ENCODE peak calls at places on chromosomes 3 and 15, in ten cellular contexts. One of them, this sample, is unnamed.

GRCh38 chr15:40098489-40099261 is 10.0 kb downstream of the BMF start:
- DNase-seq in astrocyte of the spinal cord: peak
- DNase-seq in epithelial cell of esophagus: peak
- DNase-seq in neural progenitor cell: no peak
- DNase-seq in pancreas: peak
- DNase-seq in GM23338: peak
- DNase-seq in K562: peak
- DNase-seq in left lung: no peak
- DNase-seq in mammary epithelial cell: peak
- DNase-seq in heart right ventricle: peak
- DNase-seq in this sample: peak

GRCh38 chr15:47726399-47726823 is 9.1 kb downstream of the SEMA6D start:
- DNase-seq in epithelial cell of esophagus: peak
- DNase-seq in pancreas: no peak
- DNase-seq in neural progenitor cell: no peak
- DNase-seq in mammary epithelial cell: peak
- DNase-seq in GM23338: no peak
- DNase-seq in heart right ventricle: no peak
- DNase-seq in left lung: no peak
- DNase-seq in K562: no peak
- DNase-seq in astrocyte of the spinal cord: no peak
- DNase-seq in this sample: no peak

GRCh38 chr3:30970183-30970582 is 75.7 kb upstream of the GADL1 start:
- DNase-seq in GM23338: peak
- DNase-seq in epithelial cell of esophagus: peak
- DNase-seq in mammary epithelial cell: peak
- DNase-seq in heart right ventricle: no peak
- DNase-seq in astrocyte of the spinal cord: no peak
- DNase-seq in pancreas: no peak
- DNase-seq in left lung: no peak
- DNase-seq in K562: no peak
- DNase-seq in neural progenitor cell: no peak
- DNase-seq in this sample: no peak

GRCh38 chr3:156478931-156479330 is 76.0 kb downstream of the SSR3 start:
- DNase-seq in neural progenitor cell: no peak
- DNase-seq in left lung: no peak
- DNase-seq in GM23338: no peak
- DNase-seq in pancreas: no peak
- DNase-seq in K562: no peak
- DNase-seq in astrocyte of the spinal cord: no peak
- DNase-seq in mammary epithelial cell: no peak
- DNase-seq in epithelial cell of esophagus: no peak
- DNase-seq in heart right ventricle: no peak
- DNase-seq in this sample: no peak

GRCh38 chr3:102124301-102125158 is 275.2 kb downstream of the NFKBIZ start:
- DNase-seq in neural progenitor cell: no peak
- DNase-seq in mammary epithelial cell: peak
- DNase-seq in astrocyte of the spinal cord: peak
- DNase-seq in K562: no peak
- DNase-seq in heart right ventricle: no peak
- DNase-seq in epithelial cell of esophagus: peak
- DNase-seq in left lung: no peak
- DNase-seq in GM23338: no peak
- DNase-seq in pancreas: no peak
- DNase-seq in this sample: no peak

GRCh38 chr3:86787091-86787490 is 203.9 kb downstream of the VGLL3 start:
- DNase-seq in pancreas: no peak
- DNase-seq in GM23338: peak
- DNase-seq in left lung: no peak
- DNase-seq in mammary epithelial cell: peak
- DNase-seq in neural progenitor cell: no peak
- DNase-seq in epithelial cell of esophagus: peak
- DNase-seq in K562: no peak
- DNase-seq in heart right ventricle: no peak
- DNase-seq in astrocyte of the spinal cord: peak
- DNase-seq in this sample: peak

GRCh38 chr15:48754011-48754410 is 56.9 kb downstream of the CEP152 start:
- DNase-seq in left lung: no peak
- DNase-seq in GM23338: no peak
- DNase-seq in astrocyte of the spinal cord: no peak
- DNase-seq in epithelial cell of esophagus: no peak
- DNase-seq in neural progenitor cell: no peak
- DNase-seq in heart right ventricle: no peak
- DNase-seq in mammary epithelial cell: no peak
- DNase-seq in pancreas: no peak
- DNase-seq in K562: no peak
- DNase-seq in this sample: no peak

GRCh38 chr15:69412701-69413100 is 1.4 kb upstream of the KIF23 start:
- DNase-seq in K562: no peak
- DNase-seq in mammary epithelial cell: no peak
- DNase-seq in astrocyte of the spinal cord: no peak
- DNase-seq in epithelial cell of esophagus: peak
- DNase-seq in pancreas: no peak
- DNase-seq in neural progenitor cell: no peak
- DNase-seq in heart right ventricle: no peak
- DNase-seq in GM23338: no peak
- DNase-seq in left lung: no peak
- DNase-seq in this sample: no peak

GRCh38 chr15:89395461-89395875 is 60.8 kb upstream of the POLG start:
- DNase-seq in neural progenitor cell: no peak
- DNase-seq in GM23338: no peak
- DNase-seq in pancreas: no peak
- DNase-seq in epithelial cell of esophagus: peak
- DNase-seq in astrocyte of the spinal cord: no peak
- DNase-seq in heart right ventricle: no peak
- DNase-seq in left lung: no peak
- DNase-seq in mammary epithelial cell: no peak
- DNase-seq in K562: no peak
- DNase-seq in this sample: no peak

GRCh38 chr3:42855547-42856380 is 19.9 kb downstream of the CYP8B1 start:
- DNase-seq in heart right ventricle: no peak
- DNase-seq in K562: peak
- DNase-seq in mammary epithelial cell: no peak
- DNase-seq in epithelial cell of esophagus: no peak
- DNase-seq in left lung: no peak
- DNase-seq in neural progenitor cell: no peak
- DNase-seq in GM23338: no peak
- DNase-seq in pancreas: no peak
- DNase-seq in astrocyte of the spinal cord: no peak
- DNase-seq in this sample: no peak

GRCh38 chr3:161660706-161661105 is 164.1 kb downstream of the OTOL1 start:
- DNase-seq in mammary epithelial cell: no peak
- DNase-seq in left lung: no peak
- DNase-seq in neural progenitor cell: no peak
- DNase-seq in pancreas: no peak
- DNase-seq in K562: no peak
- DNase-seq in astrocyte of the spinal cord: no peak
- DNase-seq in heart right ventricle: no peak
- DNase-seq in epithelial cell of esophagus: no peak
- DNase-seq in GM23338: no peak
- DNase-seq in this sample: no peak

GRCh38 chr3:120092444-120092843 is 1.8 kb downstream of the GSK3B start:
- DNase-seq in GM23338: no peak
- DNase-seq in K562: no peak
- DNase-seq in mammary epithelial cell: no peak
- DNase-seq in neural progenitor cell: no peak
- DNase-seq in pancreas: no peak
- DNase-seq in left lung: no peak
- DNase-seq in epithelial cell of esophagus: no peak
- DNase-seq in astrocyte of the spinal cord: no peak
- DNase-seq in heart right ventricle: no peak
- DNase-seq in this sample: no peak

GRCh38 chr15:33152502-33153109 is 41.9 kb downstream of the FMN1 start:
- DNase-seq in epithelial cell of esophagus: peak
- DNase-seq in K562: no peak
- DNase-seq in mammary epithelial cell: peak
- DNase-seq in astrocyte of the spinal cord: peak
- DNase-seq in left lung: no peak
- DNase-seq in neural progenitor cell: no peak
- DNase-seq in heart right ventricle: no peak
- DNase-seq in GM23338: no peak
- DNase-seq in pancreas: no peak
- DNase-seq in this sample: peak

DNA sequence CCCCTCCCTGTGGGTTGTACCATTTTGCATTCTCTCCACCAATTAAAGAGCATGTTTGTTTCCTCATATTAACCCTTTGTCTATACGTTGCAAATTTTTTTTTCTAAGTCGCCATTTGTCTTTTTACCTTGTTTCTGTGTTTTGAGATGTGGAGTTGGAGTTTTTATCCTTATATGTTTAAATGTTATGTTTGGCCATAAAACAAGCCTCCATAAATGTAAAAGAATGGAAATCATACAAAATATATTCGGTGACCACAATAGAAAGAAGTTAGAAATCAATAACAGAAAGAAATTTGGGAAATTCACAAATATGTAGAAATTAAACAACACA is 29.2 kb downstream of the LRRK1 start:
- DNase-seq in mammary epithelial cell: no peak
- DNase-seq in heart right ventricle: no peak
- DNase-seq in left lung: no peak
- DNase-seq in astrocyte of the spinal cord: no peak
- DNase-seq in pancreas: no peak
- DNase-seq in GM23338: no peak
- DNase-seq in epithelial cell of esophagus: no peak
- DNase-seq in neural progenitor cell: no peak
- DNase-seq in K562: no peak
- DNase-seq in this sample: no peak
- H3K4me3 ChIP-seq in mammary epithelial cell: no peak
- H3K4me3 ChIP-seq in heart right ventricle: no peak
- H3K4me3 ChIP-seq in left lung: no peak
- H3K4me3 ChIP-seq in astrocyte of the spinal cord: no peak
- H3K4me3 ChIP-seq in pancreas: no peak
- H3K4me3 ChIP-seq in GM23338: no peak
- H3K4me3 ChIP-seq in epithelial cell of esophagus: no peak
- H3K4me3 ChIP-seq in neural progenitor cell: no peak
- H3K4me3 ChIP-seq in K562: no peak
- H3K4me3 ChIP-seq in this sample: no peak

GRCh38 chr15:82047493-82048446 is 2.0 kb upstream of the MEX3B start:
- DNase-seq in heart right ventricle: no peak
- DNase-seq in pancreas: no peak
- DNase-seq in astrocyte of the spinal cord: peak
- DNase-seq in left lung: no peak
- DNase-seq in epithelial cell of esophagus: peak
- DNase-seq in mammary epithelial cell: peak
- DNase-seq in GM23338: peak
- DNase-seq in neural progenitor cell: peak
- DNase-seq in K562: no peak
- DNase-seq in this sample: peak
- TF ChIP-seq CTCF in heart right ventricle: no peak
- TF ChIP-seq CTCF in pancreas: no peak
- TF ChIP-seq CTCF in astrocyte of the spinal cord: no peak
- TF ChIP-seq CTCF in left lung: no peak
- TF ChIP-seq CTCF in epithelial cell of esophagus: no peak
- TF ChIP-seq CTCF in mammary epithelial cell: no peak
- TF ChIP-seq CTCF in GM23338: no peak
- TF ChIP-seq CTCF in neural progenitor cell: peak
- TF ChIP-seq CTCF in K562: no peak
- TF ChIP-seq CTCF in this sample: no peak

GRCh38 chr3:115624029-115624645 is 827 bp downstream of the GAP43 start:
- DNase-seq in neural progenitor cell: peak
- DNase-seq in K562: no peak
- DNase-seq in GM23338: peak
- DNase-seq in heart right ventricle: no peak
- DNase-seq in astrocyte of the spinal cord: no peak
- DNase-seq in pancreas: no peak
- DNase-seq in epithelial cell of esophagus: no peak
- DNase-seq in mammary epithelial cell: no peak
- DNase-seq in left lung: no peak
- DNase-seq in this sample: no peak
- H3K4me3 ChIP-seq in neural progenitor cell: peak
- H3K4me3 ChIP-seq in K562: no peak
- H3K4me3 ChIP-seq in GM23338: peak
- H3K4me3 ChIP-seq in heart right ventricle: peak
- H3K4me3 ChIP-seq in astrocyte of the spinal cord: peak
- H3K4me3 ChIP-seq in pancreas: no peak
- H3K4me3 ChIP-seq in epithelial cell of esophagus: no peak
- H3K4me3 ChIP-seq in mammary epithelial cell: no peak
- H3K4me3 ChIP-seq in left lung: no peak
- H3K4me3 ChIP-seq in this sample: peak

GRCh38 chr3:141085331-141086047 is 34.3 kb downstream of the SPSB4 start:
- DNase-seq in left lung: no peak
- DNase-seq in heart right ventricle: no peak
- DNase-seq in pancreas: no peak
- DNase-seq in GM23338: no peak
- DNase-seq in astrocyte of the spinal cord: no peak
- DNase-seq in epithelial cell of esophagus: no peak
- DNase-seq in K562: no peak
- DNase-seq in neural progenitor cell: no peak
- DNase-seq in mammary epithelial cell: no peak
- DNase-seq in this sample: no peak

GRCh38 chr3:141083831-141084624 is 32.9 kb downstream of the SPSB4 start:
- DNase-seq in astrocyte of the spinal cord: no peak
- DNase-seq in epithelial cell of esophagus: no peak
- DNase-seq in K562: no peak
- DNase-seq in neural progenitor cell: peak
- DNase-seq in heart right ventricle: peak
- DNase-seq in mammary epithelial cell: no peak
- DNase-seq in GM23338: no peak
- DNase-seq in pancreas: no peak
- DNase-seq in left lung: no peak
- DNase-seq in this sample: no peak

GRCh38 chr3:141086188-141086587 is 35.0 kb downstream of the SPSB4 start:
- DNase-seq in pancreas: no peak
- DNase-seq in epithelial cell of esophagus: no peak
- DNase-seq in GM23338: no peak
- DNase-seq in mammary epithelial cell: no peak
- DNase-seq in left lung: no peak
- DNase-seq in astrocyte of the spinal cord: no peak
- DNase-seq in neural progenitor cell: no peak
- DNase-seq in K562: no peak
- DNase-seq in heart right ventricle: no peak
- DNase-seq in this sample: no peak

GRCh38 chr3:141089339-141090152 is 38.4 kb downstream of the SPSB4 start:
- DNase-seq in mammary epithelial cell: no peak
- DNase-seq in left lung: no peak
- DNase-seq in pancreas: no peak
- DNase-seq in heart right ventricle: no peak
- DNase-seq in GM23338: peak
- DNase-seq in neural progenitor cell: no peak
- DNase-seq in astrocyte of the spinal cord: no peak
- DNase-seq in K562: no peak
- DNase-seq in epithelial cell of esophagus: no peak
- DNase-seq in this sample: no peak

DNA sequence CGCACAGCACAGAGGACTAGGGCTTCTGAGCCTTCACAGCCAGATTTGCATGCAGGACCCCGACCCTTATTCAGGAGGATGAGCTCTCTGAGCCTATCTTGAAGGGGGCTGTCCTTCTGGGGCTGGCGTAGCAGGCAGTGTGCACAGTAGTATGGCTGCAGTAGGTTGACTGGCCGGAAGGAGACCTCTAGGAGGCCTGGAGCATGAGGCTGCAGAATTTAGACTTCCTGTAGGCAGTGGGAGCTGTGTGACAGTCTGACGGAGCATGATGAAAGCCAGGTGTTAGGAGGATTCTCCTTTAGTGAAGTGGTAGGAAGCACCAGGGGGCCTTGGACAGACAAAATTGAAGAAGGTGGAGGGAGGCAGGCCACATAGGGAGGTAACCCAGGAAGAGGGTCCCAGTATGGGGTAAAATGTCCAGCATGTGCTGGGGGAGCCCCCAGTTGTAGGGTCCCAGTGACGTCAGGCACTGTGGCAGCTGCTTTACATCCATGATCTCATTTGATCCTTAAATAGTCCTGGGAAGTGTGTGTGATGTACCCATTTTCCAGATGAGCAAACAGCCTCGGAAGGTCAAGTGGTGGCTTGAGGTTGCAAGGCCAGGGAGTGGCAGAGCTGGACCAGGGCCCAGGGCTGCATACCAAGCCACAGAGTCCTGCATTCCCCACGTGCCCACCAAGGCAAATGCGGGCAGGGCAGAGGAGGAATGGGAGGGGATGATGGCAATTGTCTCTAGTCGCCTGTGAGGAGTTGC is 36.1 kb downstream of the SPSB4 start:
- DNase-seq in astrocyte of the spinal cord: no peak
- DNase-seq in left lung: no peak
- DNase-seq in pancreas: no peak
- DNase-seq in neural progenitor cell: no peak
- DNase-seq in K562: peak
- DNase-seq in heart right ventricle: no peak
- DNase-seq in GM23338: no peak
- DNase-seq in mammary epithelial cell: no peak
- DNase-seq in epithelial cell of esophagus: no peak
- DNase-seq in this sample: no peak
- TF ChIP-seq CTCF in astrocyte of the spinal cord: no peak
- TF ChIP-seq CTCF in left lung: no peak
- TF ChIP-seq CTCF in pancreas: no peak
- TF ChIP-seq CTCF in neural progenitor cell: no peak
- TF ChIP-seq CTCF in K562: no peak
- TF ChIP-seq CTCF in heart right ventricle: no peak
- TF ChIP-seq CTCF in GM23338: no peak
- TF ChIP-seq CTCF in mammary epithelial cell: no peak
- TF ChIP-seq CTCF in epithelial cell of esophagus: no peak
- TF ChIP-seq CTCF in this sample: no peak